ENCODE peak calls at places on chromosomes 1 and 21, in eight cellular contexts. G is esophagus muscularis mucosa; F is hepatocyte; E is tibial artery; C is CD4-positive, alpha-beta memory T cell; K is tibial nerve; P is sigmoid colon; V is thoracic aorta. M is an unnamed sample. For H3K9me3, the result is how much of the 10 kb centered on the place peaks cover.

GRCh38 chr1:245154429-245155185 is at the start of gene KIF26B:
- DNase-seq in F (peak), C (peak), V (no peak), E (no peak), P (no peak), G (no peak), K (no peak), M (no peak)

GRCh38 chr1:94884101-94884875 is 42.6 kb downstream of the CNN3 start:
- DNase-seq in V (no peak), K (no peak), C (no peak), G (no peak), P (no peak), F (peak), E (no peak), M (no peak)

GRCh38 chr1:1157426-1157913 is 16.2 kb upstream of the TTLL10 start:
- DNase-seq in G (no peak), F (peak), P (peak), V (peak), E (peak), K (peak), C (peak), M (peak)

GRCh38 chr1:98277111-98277510 is 356.3 kb upstream of the DPYD start:
- DNase-seq in F (peak), G (no peak), C (no peak), P (no peak), K (no peak), V (no peak), E (no peak), M (no peak)

GRCh38 chr1:98331232-98331631 is 330.3 kb upstream of the SNX7 start:
- DNase-seq in P (no peak), G (no peak), F (no peak), C (no peak), V (no peak), E (no peak), K (no peak), M (no peak)

GRCh38 chr1:12453400-12454343 is 164.3 kb downstream of the DHRS3 start:
- DNase-seq in E (no peak), K (no peak), G (no peak), F (no peak), C (no peak), V (no peak), P (no peak), M (no peak)

GRCh38 chr1:70855203-70855602 is 192.4 kb downstream of the PTGER3 start:
- DNase-seq in C (no peak), P (no peak), E (no peak), F (no peak), K (no peak), V (no peak), G (no peak), M (no peak)

GRCh38 chr1:83693409-83694126 is 305.4 kb downstream of the TTLL7 start:
- DNase-seq in F (peak), E (no peak), K (no peak), P (no peak), G (no peak), C (no peak), V (no peak), M (no peak)

GRCh38 chr1:109772658-109773202 is 9.0 kb upstream of the EPS8L3 start:
- DNase-seq in F (no peak), E (peak), G (no peak), P (peak), C (no peak), K (no peak), V (no peak), M (peak)

GRCh38 chr1:147717051-147717705 is 43.2 kb downstream of the GJA5 start:
- DNase-seq in F (peak), V (no peak), G (no peak), K (no peak), E (no peak), C (peak), P (no peak), M (no peak)

GRCh38 chr1:6958407-6958806 is 173.2 kb downstream of the CAMTA1 start:
- DNase-seq in K (no peak), C (no peak), G (no peak), V (no peak), E (no peak), F (no peak), P (no peak), M (no peak)

GRCh38 chr1:147833231-147833840 is 69.3 kb upstream of the GJA8 start:
- DNase-seq in E (no peak), V (no peak), F (peak), C (no peak), P (no peak), G (no peak), K (no peak), M (no peak)

GRCh38 chr1:22841754-22842370 is 130.8 kb downstream of the LACTBL1 start:
- DNase-seq in V (peak), C (no peak), G (no peak), E (no peak), P (no peak), K (no peak), F (no peak), M (peak)

GRCh38 chr1:56060901-56061300 is 518.5 kb downstream of the PLPP3 start:
- DNase-seq in V (no peak), E (no peak), C (no peak), K (no peak), G (no peak), F (peak), P (no peak), M (no peak)

GRCh38 chr1:84282780-84283333 is 18.7 kb upstream of the SAMD13 start:
- DNase-seq in F (no peak), P (no peak), C (no peak), G (no peak), V (no peak), E (no peak), K (no peak), M (no peak)

GRCh38 chr1:100612540-100612939 is 74.6 kb downstream of the GPR88 start:
- DNase-seq in V (no peak), P (no peak), G (no peak), E (no peak), C (no peak), F (no peak), K (no peak), M (no peak)

GRCh38 chr1:45647248-45648021 is 23.6 kb upstream of the CCDC17 start:
- DNase-seq in V (no peak), G (no peak), K (no peak), C (no peak), E (no peak), F (no peak), P (no peak), M (no peak)

GRCh38 chr1:86914998-86915736 is 732 bp downstream of the HS2ST1 start:
- DNase-seq in P (peak), C (peak), F (peak), E (peak), V (no peak), K (peak), G (no peak), M (peak)

GRCh38 chr1:165073402-165074007 is 283.0 kb downstream of the LMX1A start:
- DNase-seq in P (no peak), E (no peak), C (no peak), F (peak), V (no peak), K (no peak), G (no peak), M (no peak)

GRCh38 chr1:227887697-227888403 is 59.9 kb downstream of the WNT9A start:
- DNase-seq in V (no peak), K (peak), F (peak), E (peak), C (peak), G (peak), P (peak), M (peak)

GRCh38 chr1:101756411-101756810 is 240.3 kb downstream of the OLFM3 start:
- DNase-seq in C (no peak), P (no peak), F (no peak), G (no peak), V (no peak), E (no peak), K (no peak), M (no peak)

GRCh38 chr1:36520771-36521420 is 38.2 kb upstream of the CSF3R start:
- DNase-seq in G (no peak), P (peak), V (no peak), K (no peak), C (no peak), E (no peak), F (no peak), M (no peak)

GRCh38 chr1:190540366-190540765 is 62.7 kb upstream of the BRINP3 start:
- DNase-seq in F (no peak), G (no peak), K (no peak), V (no peak), P (no peak), E (no peak), C (no peak), M (no peak)

GRCh38 chr21:29082416-29082815 is 9.0 kb upstream of the CCT8 start:
- DNase-seq in G (no peak), C (no peak), K (no peak), V (no peak), P (no peak), E (no peak), F (no peak), M (no peak)

DNA sequence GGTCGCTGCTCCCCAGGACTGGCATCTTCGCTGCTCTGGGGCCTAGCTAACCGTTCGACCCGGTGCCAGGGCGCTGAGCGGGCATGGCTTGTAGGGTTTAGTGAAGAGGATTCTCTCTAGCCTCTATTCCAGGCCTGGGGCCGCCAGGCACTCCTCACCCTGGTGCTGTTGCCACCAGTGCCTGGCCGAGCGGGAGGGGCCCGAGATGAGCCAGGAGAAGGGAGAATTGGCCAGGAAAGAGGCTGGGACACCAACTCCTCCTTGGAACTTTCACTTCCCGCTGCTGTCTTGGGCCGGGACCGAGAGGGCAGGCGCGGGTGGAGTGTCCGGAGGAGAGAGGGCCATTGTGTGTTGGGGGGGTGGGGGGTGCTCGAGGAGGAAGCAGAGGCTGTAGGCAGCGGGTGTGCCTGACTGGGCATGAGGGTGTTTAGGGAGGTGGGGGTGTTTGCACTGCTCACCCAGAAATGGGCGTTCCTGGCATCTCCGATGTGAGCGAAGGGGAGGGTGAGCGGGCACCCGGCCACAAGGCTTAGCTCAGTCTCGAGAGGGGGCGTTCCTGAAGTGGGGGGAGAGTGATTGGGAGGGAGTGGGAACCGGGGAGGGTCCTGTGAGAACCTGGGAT is 772 bp downstream of the ADAM15 start:
- DNase-seq in E (peak), V (no peak), C (peak), G (no peak), F (no peak), K (peak), P (peak), M (peak)
- H3K27ac ChIP-seq in E (peak), V (peak), C (peak), G (peak), F (peak), K (peak), P (peak), M (peak)

GRCh38 chr21:21831036-21831435 is 832.8 kb downstream of the NCAM2 start:
- DNase-seq in V (no peak), E (no peak), P (no peak), C (no peak), G (no peak), F (no peak), K (no peak), M (no peak)
- H3K9me3 ChIP-seq in V (under half), E (under half), P (under half), C (under half), G (under half), F (under half), K (under half), M (under half)

GRCh38 chr1:107935396-107936064 is 29.4 kb downstream of the VAV3 start:
- DNase-seq in V (no peak), E (no peak), K (no peak), C (no peak), G (no peak), P (no peak), F (no peak), M (no peak)
- H3K27ac ChIP-seq in V (no peak), E (no peak), K (no peak), C (no peak), G (no peak), P (no peak), F (no peak), M (no peak)

GRCh38 chr1:239140968-239141367 is 245.4 kb upstream of the CHRM3 start:
- DNase-seq in K (no peak), C (no peak), E (no peak), F (no peak), P (no peak), G (no peak), V (no peak), M (no peak)
- H3K9me3 ChIP-seq in K (under half), C (under half), E (under half), F (under half), P (under half), G (under half), V (under half), M (under half)

GRCh38 chr1:2520806-2521205 is 5.6 kb downstream of the PANK4 start:
- DNase-seq in P (no peak), V (no peak), E (no peak), F (no peak), K (no peak), C (no peak), G (no peak), M (no peak)

GRCh38 chr1:2522230-2522629 is 4.2 kb downstream of the PANK4 start:
- DNase-seq in K (no peak), G (no peak), P (no peak), F (no peak), C (no peak), E (no peak), V (no peak), M (no peak)

GRCh38 chr1:2523891-2524609 is 2.3 kb downstream of the PANK4 start:
- DNase-seq in F (no peak), K (no peak), C (peak), P (no peak), E (no peak), G (no peak), V (no peak), M (no peak)

GRCh38 chr1:2525524-2525895 is 886 bp downstream of the PANK4 start:
- DNase-seq in F (no peak), K (no peak), E (no peak), P (no peak), V (no peak), C (no peak), G (no peak), M (no peak)

GRCh38 chr1:2523191-2523890 is 3.1 kb downstream of the PANK4 start:
- DNase-seq in P (no peak), C (peak), E (no peak), V (no peak), G (no peak), F (no peak), K (no peak), M (no peak)
- H3K27ac ChIP-seq in P (no peak), C (peak), E (no peak), V (no peak), G (no peak), F (no peak), K (no peak), M (no peak)

DNA sequence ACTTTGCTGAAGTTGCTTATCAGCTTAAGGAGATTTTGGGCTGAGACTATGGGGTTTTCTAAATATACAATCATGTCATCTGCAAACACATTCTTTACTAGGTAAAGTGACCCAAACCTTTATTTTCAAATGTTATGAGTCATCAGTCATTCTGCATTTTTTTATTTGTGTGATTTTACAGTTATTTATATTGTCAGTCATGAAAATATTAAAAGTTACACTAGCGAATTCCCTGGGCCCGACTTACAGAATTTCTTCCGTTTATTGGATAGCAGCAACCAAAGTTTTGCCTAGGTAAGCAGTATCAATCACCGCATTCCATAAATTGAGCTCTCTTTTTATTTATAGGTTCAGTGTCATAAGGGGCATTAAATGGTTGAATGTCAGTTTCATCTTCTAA is 13.8 kb downstream of the OR2M5 start:
- DNase-seq in E (no peak), C (no peak), F (no peak), V (no peak), G (no peak), K (no peak), P (no peak), M (no peak)
- H3K9me3 ChIP-seq in E (under half), C (under half), F (under half), V (under half), G (under half), K (under half), P (under half), M (under half)

DNA sequence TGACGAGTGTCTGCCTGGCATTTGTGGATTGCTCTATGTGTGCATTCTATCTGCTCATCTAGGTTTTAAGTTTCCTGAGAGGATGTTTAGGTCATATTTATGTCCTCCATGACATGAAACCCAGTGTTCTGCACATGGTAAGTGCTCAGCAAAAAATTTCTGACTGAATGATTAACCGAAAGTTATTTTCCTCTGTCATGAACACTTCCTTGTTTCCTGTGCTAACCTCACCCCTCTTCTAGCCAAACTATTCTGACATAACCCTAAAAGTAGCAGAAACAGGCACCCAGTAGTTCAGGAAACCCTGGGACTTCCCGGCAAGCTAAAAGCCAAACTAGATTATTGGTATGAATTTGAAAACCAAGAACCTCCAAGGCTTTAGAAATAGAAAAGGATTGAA is 397.7 kb upstream of the PLXNA2 start:
- DNase-seq in G (peak), F (no peak), P (no peak), C (no peak), V (no peak), E (no peak), K (no peak), M (no peak)
- H3K27ac ChIP-seq in G (no peak), F (no peak), P (no peak), C (no peak), V (no peak), E (no peak), K (no peak), M (no peak)

GRCh38 chr1:152247316-152247715 is 23.3 kb upstream of the HRNR start:
- DNase-seq in C (no peak), P (no peak), V (no peak), G (no peak), K (no peak), E (no peak), F (no peak), M (no peak)

DNA sequence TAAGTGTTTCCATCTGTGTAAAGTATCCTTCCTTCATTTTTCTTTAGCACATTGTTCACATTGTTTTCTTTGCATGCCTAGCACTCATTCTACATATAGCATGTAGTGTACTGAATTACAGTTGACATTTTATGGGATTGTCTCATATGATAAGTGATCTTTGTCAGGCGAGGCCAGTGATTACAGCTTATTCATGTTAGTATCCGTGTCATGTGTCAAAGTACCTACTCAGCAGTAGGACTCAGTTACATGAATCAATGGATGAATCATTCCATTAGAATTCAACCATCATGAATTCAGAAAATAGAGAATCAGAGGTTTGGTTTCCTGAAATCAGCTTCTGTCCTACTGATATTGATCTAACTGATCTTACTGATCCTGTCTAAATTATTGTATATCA is 20.6 kb upstream of the HRNR start:
- DNase-seq in E (no peak), P (no peak), F (no peak), C (no peak), K (no peak), G (no peak), V (no peak), M (no peak)
- H3K9me3 ChIP-seq in E (under half), P (under half), F (under half), C (under half), K (under half), G (under half), V (under half), M (under half)

DNA sequence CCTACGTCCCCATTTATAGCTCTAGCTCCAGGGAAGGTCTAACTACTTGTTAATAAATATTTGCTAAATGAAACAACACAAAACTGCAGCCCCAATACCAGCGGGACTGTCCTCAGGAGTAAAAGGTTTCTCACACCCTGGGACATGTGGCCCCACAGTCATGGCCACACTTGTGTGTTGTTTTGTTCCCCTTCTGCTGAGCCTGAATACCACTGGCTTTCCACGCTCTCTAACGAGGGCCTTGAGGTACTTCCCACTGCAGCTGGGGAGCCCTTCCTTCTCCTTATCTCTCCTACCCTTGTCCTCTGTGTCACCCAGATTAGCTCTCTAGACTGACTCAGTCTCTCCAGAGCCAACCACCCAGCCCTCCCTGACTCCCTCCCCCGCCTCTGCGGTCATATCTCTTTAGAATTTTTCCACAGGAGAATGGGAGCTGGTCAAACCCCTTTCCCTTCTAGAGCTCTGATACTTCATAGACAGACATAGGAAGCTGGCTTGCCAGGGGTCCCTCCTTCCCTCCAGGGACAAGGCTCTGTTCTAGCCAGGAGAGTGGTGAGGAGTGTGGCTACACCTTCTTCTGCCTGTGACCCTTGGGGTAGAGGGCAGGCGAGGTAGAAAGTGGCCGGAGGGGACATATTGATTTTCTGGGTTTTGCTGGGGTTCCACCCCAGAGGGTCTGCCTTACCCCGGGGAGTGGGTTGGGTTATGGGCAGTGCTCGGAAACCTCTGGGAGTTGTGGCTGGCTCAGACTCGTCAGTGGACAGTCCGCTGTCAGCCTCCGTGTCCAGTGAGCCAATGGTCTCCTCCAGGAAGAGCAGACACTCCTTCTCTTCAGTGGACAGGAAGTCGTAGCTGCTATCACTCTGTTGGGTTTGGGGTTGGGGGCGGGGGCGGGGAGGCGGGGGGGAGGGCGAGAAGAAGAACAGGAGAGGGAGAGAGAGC is 8.1 kb downstream of the C1orf116 start:
- DNase-seq in G (no peak), F (peak), E (no peak), C (no peak), V (no peak), K (no peak), P (no peak), M (no peak)
- H3K27ac ChIP-seq in G (peak), F (peak), E (peak), C (no peak), V (peak), K (peak), P (peak), M (peak)

M was measured in left ventricle myocardium inferior.